ENCODE peak calls at places on chromosomes 6 and 20, in six cellular contexts. T is stomach, R is esophagus muscularis mucosa, L is GM12891, F is sigmoid colon, S is breast epithelium. P is an unnamed sample.

GRCh38 chr6:169409742-169410312 is 156.2 kb upstream of the THBS2 start:
- DNase-seq in F (no peak), S (no peak), L (no peak), R (peak; percentile 81), T (no peak), P (no peak)

GRCh38 chr20:5095931-5096330 is 23.8 kb downstream of the PCNA start:
- DNase-seq in L (no peak), F (no peak), T (no peak), S (no peak), R (no peak), P (no peak)

GRCh38 chr6:41498968-41499599 is 47.1 kb upstream of the FOXP4 start:
- DNase-seq in L (no peak), S (peak; percentile 83), F (no peak), R (no peak), T (no peak), P (no peak)

GRCh38 chr6:158571826-158572652 is 12.1 kb downstream of the TMEM181 start:
- DNase-seq in F (no peak), S (no peak), L (no peak), T (peak; percentile 92), R (no peak), P (no peak)

GRCh38 chr6:54053893-54054391 is 57.3 kb upstream of the MLIP start:
- DNase-seq in F (no peak), S (no peak), L (no peak), T (no peak), R (no peak), P (no peak)

GRCh38 chr6:10441655-10442009 is 26.8 kb upstream of the TFAP2A start:
- DNase-seq in S (no peak), L (no peak), R (no peak), T (no peak), F (no peak), P (no peak)

GRCh38 chr6:125123051-125123450 is 30.5 kb upstream of the TPD52L1 start:
- DNase-seq in T (no peak), L (no peak), R (no peak), S (no peak), F (no peak), P (no peak)

GRCh38 chr6:135497412-135498177 is at the start of gene AHI1:
- DNase-seq in T (peak; percentile 96), S (peak; percentile 89), F (peak; percentile 97), R (peak; percentile 97), L (peak; percentile 73), P (peak; percentile 67)

GRCh38 chr20:25546048-25546447 is 39.3 kb downstream of the NINL start:
- DNase-seq in L (no peak), R (no peak), T (no peak), S (no peak), F (no peak), P (no peak)

GRCh38 chr6:74091133-74091793 is 395.3 kb downstream of the CD109 start:
- DNase-seq in F (peak; percentile 76), S (no peak), R (no peak), L (no peak), T (no peak), P (no peak)

GRCh38 chr20:59002388-59002787 is 4.7 kb downstream of the CTSZ start:
- DNase-seq in F (no peak), L (no peak), R (no peak), S (no peak), T (no peak), P (no peak)

GRCh38 chr6:157323114-157323923 is at the start of gene TMEM242:
- DNase-seq in S (peak; percentile 80), T (peak; percentile 93), L (peak; percentile 75), F (peak; percentile 95), R (peak; percentile 97), P (peak; percentile 75)

GRCh38 chr20:51420805-51421204 is 121.7 kb downstream of the NFATC2 start:
- DNase-seq in R (no peak), S (no peak), T (no peak), F (no peak), L (no peak), P (no peak)
- TF ChIP-seq POLR2AphosphoS5 in R (no peak), S (no peak), T (no peak), F (no peak), L (no peak), P (no peak)

GRCh38 chr6:2877960-2878359 is 25.1 kb downstream of the SERPINB9 start:
- DNase-seq in L (no peak), T (no peak), S (no peak), F (no peak), R (peak; percentile 53), P (no peak)

GRCh38 chr6:2873643-2874042 is 29.5 kb downstream of the SERPINB9 start:
- DNase-seq in L (no peak), R (peak; percentile 55), S (no peak), T (no peak), F (no peak), P (no peak)

GRCh38 chr6:2877057-2877882 is 25.8 kb downstream of the SERPINB9 start:
- DNase-seq in T (no peak), L (no peak), F (no peak), S (no peak), R (peak; percentile 86), P (no peak)

GRCh38 chr6:2875840-2876207 is 27.3 kb downstream of the SERPINB9 start:
- DNase-seq in L (peak; percentile 42), T (no peak), R (peak; percentile 84), S (no peak), F (no peak), P (no peak)

DNA sequence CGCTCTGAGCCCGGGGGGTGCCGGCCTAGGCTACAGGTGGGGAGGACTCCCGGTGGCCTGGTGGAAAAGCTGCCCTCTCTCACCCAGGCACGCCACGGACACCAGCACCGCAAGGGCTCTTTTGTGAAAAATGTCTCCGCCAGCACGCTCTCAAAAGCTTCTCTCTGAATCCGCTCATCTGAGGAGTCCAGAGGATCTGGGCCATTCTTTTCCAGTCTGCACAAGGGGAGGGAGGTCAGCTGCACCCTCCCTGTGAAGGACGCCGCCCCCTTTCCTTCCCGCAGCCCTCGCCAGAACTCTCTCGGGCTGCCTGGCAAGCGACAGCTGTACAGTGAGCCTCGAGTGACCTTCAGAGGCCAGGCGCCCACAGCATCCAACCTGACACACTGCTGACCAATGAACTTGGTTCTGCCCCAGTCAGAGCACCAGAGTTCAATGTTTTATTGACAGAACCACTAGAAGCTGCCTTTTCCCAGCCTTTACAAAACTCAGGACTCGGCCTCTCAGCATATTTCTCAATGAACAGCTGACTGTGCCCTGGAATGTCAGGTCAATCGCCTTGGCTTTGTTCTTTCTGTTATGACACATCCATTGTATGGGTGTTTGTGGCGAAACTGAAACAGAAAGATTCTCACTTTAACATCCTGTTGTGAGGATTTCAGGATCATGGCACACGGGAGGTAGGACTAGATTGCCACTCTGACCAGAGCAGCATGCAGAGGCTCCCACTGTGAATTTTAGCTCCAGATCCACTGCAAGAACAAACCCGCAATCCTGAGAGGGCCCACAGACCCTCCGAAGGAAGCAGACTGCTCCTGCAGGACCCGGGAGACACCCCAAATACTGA is 26.7 kb downstream of the SERPINB9 start:
- DNase-seq in S (peak; percentile 57), T (peak; percentile 57), F (no peak), L (no peak), R (peak; percentile 92), P (no peak)
- TF ChIP-seq POLR2A in S (no peak), T (no peak), F (no peak), L (no peak), R (no peak), P (no peak)

GRCh38 chr20:63293866-63294535 is 1.0 kb downstream of the COL20A1 start:
- DNase-seq in S (no peak), T (no peak), F (no peak), R (no peak), L (no peak), P (no peak)
- TF ChIP-seq POLR2AphosphoS5 in S (no peak), T (no peak), F (no peak), R (no peak), L (no peak), P (no peak)

GRCh38 chr6:70456725-70457124 is 43.4 kb downstream of the FAM135A start:
- DNase-seq in S (no peak), L (no peak), F (no peak), R (no peak), T (no peak), P (no peak)
- TF ChIP-seq POLR2A in S (no peak), L (no peak), F (no peak), R (no peak), T (no peak), P (no peak)

GRCh38 chr20:38930242-38930569 is 4.0 kb downstream of the FAM83D start:
- DNase-seq in F (no peak), S (no peak), R (no peak), L (no peak), T (no peak), P (no peak)

GRCh38 chr20:38935285-38935684 is 9.1 kb downstream of the FAM83D start:
- DNase-seq in S (no peak), L (no peak), T (no peak), R (no peak), F (no peak), P (no peak)

GRCh38 chr20:38934530-38934929 is 8.3 kb downstream of the FAM83D start:
- DNase-seq in F (no peak), T (no peak), S (no peak), L (no peak), R (no peak), P (no peak)

GRCh38 chr20:38931984-38932383 is 5.8 kb downstream of the FAM83D start:
- DNase-seq in F (no peak), L (no peak), R (no peak), T (no peak), S (no peak), P (no peak)

GRCh38 chr20:38932457-38933120 is 6.4 kb downstream of the FAM83D start:
- DNase-seq in S (no peak), R (peak; percentile 92), L (no peak), T (no peak), F (no peak), P (no peak)
- TF ChIP-seq POLR2AphosphoS5 in S (no peak), R (no peak), L (no peak), T (no peak), F (peak; percentile 4), P (no peak)

GRCh38 chr6:26195376-26195923 is 108.2 kb downstream of the HFE start:
- DNase-seq in R (peak; percentile 95), S (peak; percentile 89), T (peak; percentile 91), L (no peak), F (peak; percentile 97), P (no peak)

GRCh38 chr6:26198626-26199056 is 111.4 kb downstream of the HFE start:
- DNase-seq in T (no peak), S (no peak), F (no peak), L (no peak), R (no peak), P (no peak)

GRCh38 chr6:26195924-26196845 is 109.0 kb downstream of the HFE start:
- DNase-seq in F (no peak), S (no peak), L (no peak), R (no peak), T (no peak), P (no peak)

GRCh38 chr6:26197736-26198625 is 110.8 kb downstream of the HFE start:
- DNase-seq in S (peak; percentile 39), T (no peak), R (no peak), L (no peak), F (peak; percentile 77), P (no peak)

GRCh38 chr6:26196846-26197683 is 109.8 kb downstream of the HFE start:
- DNase-seq in L (no peak), T (peak; percentile 75), F (peak; percentile 95), R (peak; percentile 94), S (peak; percentile 89), P (peak; percentile 61)
- TF ChIP-seq POLR2A in L (peak; percentile 99), T (peak; percentile 48), F (peak; percentile 84), R (peak; percentile 36), S (peak; percentile 68), P (peak; percentile 99)

GRCh38 chr6:12137480-12137879 is 125.4 kb downstream of the HIVEP1 start:
- DNase-seq in L (no peak), S (no peak), R (no peak), F (peak; percentile 81), T (peak; percentile 52), P (no peak)
- TF ChIP-seq POLR2AphosphoS5 in L (no peak), S (no peak), R (no peak), F (no peak), T (no peak), P (no peak)

GRCh38 chr6:20447581-20448132 is 46.0 kb downstream of the E2F3 start:
- DNase-seq in T (no peak), L (no peak), F (no peak), R (no peak), S (no peak), P (no peak)
- TF ChIP-seq POLR2A in T (no peak), L (no peak), F (no peak), R (no peak), S (no peak), P (no peak)